ENCODE peak calls at places on chromosomes 16 and 17, in nine cellular contexts. O, F, J, G, Q, H, B, E and I are unnamed samples.

GRCh38 chr17:36657763-36658490 is 56.5 kb downstream of the MRM1 start:
- DNase-seq in B (peak; percentile 64), E (no peak), O (no peak), G (no peak), J (no peak), Q (no peak), F (peak; percentile 50), H (no peak), I (no peak)

GRCh38 chr16:81686391-81687182 is 92.5 kb upstream of the PLCG2 start:
- DNase-seq in H (no peak), B (no peak), E (peak; percentile 99), J (no peak), Q (no peak), O (peak; percentile 66), G (no peak), F (no peak), I (no peak)

GRCh38 chr16:53207810-53208752 is 153.3 kb downstream of the CHD9 start:
- DNase-seq in G (no peak), E (peak; percentile 88), H (peak; percentile 74), Q (peak; percentile 50), B (peak; percentile 77), F (peak; percentile 89), O (peak; percentile 80), J (no peak), I (peak; percentile 71)

GRCh38 chr16:86044241-86044671 is 145.3 kb downstream of the IRF8 start:
- DNase-seq in O (no peak), H (peak; percentile 2), F (peak; percentile 72), G (no peak), Q (peak; percentile 8), J (peak; percentile 46), B (peak; percentile 71), E (peak; percentile 36), I (no peak)

GRCh38 chr16:83744521-83744981 is 63.2 kb upstream of the HSBP1 start:
- DNase-seq in G (no peak), O (peak; percentile 64), H (peak; percentile 31), E (no peak), B (no peak), Q (no peak), F (no peak), J (peak; percentile 20), I (no peak)

GRCh38 chr16:23959801-23960072 is 124.0 kb downstream of the PRKCB start:
- DNase-seq in G (no peak), O (no peak), Q (no peak), E (no peak), H (no peak), J (no peak), F (no peak), B (no peak), I (peak; percentile 33)

GRCh38 chr16:90035902-90036301 is 16.6 kb upstream of the DBNDD1 start:
- DNase-seq in F (no peak), J (no peak), H (no peak), G (no peak), O (no peak), E (no peak), Q (no peak), B (no peak), I (no peak)

GRCh38 chr16:28304214-28304613 is 11.9 kb downstream of the SBK1 start:
- DNase-seq in J (peak; percentile 45), B (no peak), H (peak; percentile 49), F (peak; percentile 87), O (no peak), G (no peak), Q (no peak), E (peak; percentile 31), I (no peak)

GRCh38 chr16:31265329-31266245 is 5.8 kb downstream of the ITGAM start:
- DNase-seq in Q (no peak), E (peak; percentile 6), B (no peak), G (no peak), H (peak; percentile 52), F (no peak), O (no peak), J (no peak), I (no peak)

GRCh38 chr17:79777166-79777843 is 643 bp upstream of the CBX2 start:
- DNase-seq in O (no peak), J (peak; percentile 78), B (no peak), F (peak; percentile 58), Q (no peak), E (peak; percentile 44), H (peak; percentile 9), G (peak; percentile 65), I (no peak)

GRCh38 chr16:84851192-84852127 is 31.7 kb downstream of the CRISPLD2 start:
- DNase-seq in E (no peak), J (no peak), H (peak; percentile 97), Q (peak; percentile 81), G (peak; percentile 17), F (no peak), O (no peak), B (no peak), I (no peak)

GRCh38 chr17:56478836-56479447 is 114.6 kb upstream of the NOG start:
- DNase-seq in J (no peak), Q (peak; percentile 8), E (peak; percentile 44), O (no peak), H (peak; percentile 9), G (no peak), F (peak; percentile 39), B (peak; percentile 21), I (no peak)

GRCh38 chr16:19001788-19002187 is 18.1 kb downstream of the TMC7 start:
- DNase-seq in F (no peak), J (no peak), O (no peak), Q (no peak), E (no peak), G (no peak), H (no peak), B (no peak), I (no peak)

DNA sequence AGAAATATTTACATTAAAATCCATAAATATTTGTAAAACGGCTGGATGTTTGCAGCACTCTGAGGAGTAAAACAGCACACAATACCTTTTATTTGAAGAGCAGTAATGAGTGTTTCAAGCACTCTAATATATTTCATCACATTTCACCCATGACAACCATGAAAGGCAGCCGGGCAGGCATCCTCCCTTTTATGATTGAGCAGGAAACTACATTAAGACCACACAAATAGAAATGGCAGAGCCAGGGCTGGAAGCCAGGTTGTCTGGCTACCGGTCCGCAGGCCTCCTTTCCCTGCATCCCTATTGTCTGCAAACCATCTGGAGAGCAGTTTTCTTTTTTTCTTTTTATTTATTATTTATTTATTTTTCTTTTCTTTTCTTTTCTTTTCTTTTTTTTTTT is 23.1 kb upstream of the GPRC5C start:
- DNase-seq in E (no peak), G (no peak), B (no peak), H (no peak), O (no peak), F (no peak), J (no peak), Q (no peak), I (no peak)
- H3K4me3 ChIP-seq in E (no peak overlapping the region), G (no peak overlapping the region), B (no peak overlapping the region), H (no peak overlapping the region), O (no peak overlapping the region), F (no peak overlapping the region), J (no peak overlapping the region), Q (no peak overlapping the region), I (no peak overlapping the region)

GRCh38 chr17:7634384-7634783 is 4.4 kb downstream of the SHBG start:
- DNase-seq in O (peak; percentile 82), F (peak; percentile 87), G (no peak), J (peak; percentile 66), B (peak; percentile 89), E (peak; percentile 51), H (peak; percentile 25), Q (no peak), I (no peak)
- TF ChIP-seq CTCF in O (peak; percentile 87), F (peak; percentile 79), G (no peak), J (no peak), B (peak; percentile 67), E (peak; percentile 60), H (peak; percentile 84), Q (no peak), I (peak; percentile 14)

GRCh38 chr17:10492004-10492403 is 22.6 kb upstream of the MYH4 start:
- DNase-seq in O (no peak), E (no peak), G (no peak), Q (no peak), H (no peak), F (no peak), B (no peak), J (no peak), I (no peak)
- H3K27ac ChIP-seq in O (no peak overlapping the region), E (no peak overlapping the region), G (no peak overlapping the region), Q (no peak overlapping the region), H (no peak overlapping the region), F (no peak overlapping the region), B (no peak overlapping the region), J (no peak overlapping the region), I (no peak overlapping the region)

GRCh38 chr17:81309140-81309858 is 14.2 kb upstream of the SLC38A10 start:
- DNase-seq in G (peak; percentile 91), B (peak; percentile 84), E (peak; percentile 28), O (peak; percentile 95), J (peak; percentile 93), Q (no peak), F (peak; percentile 79), H (peak; percentile 46), I (peak; percentile 85)
- H3K4me3 ChIP-seq in G (peak overlapping the region; percentile 6), B (no peak overlapping the region), E (no peak overlapping the region), O (no peak overlapping the region), J (peak overlapping the region; percentile 54), Q (peak overlapping the region; percentile 54), F (no peak overlapping the region), H (peak overlapping the region; percentile 3), I (peak overlapping the region; percentile 66)

GRCh38 chr17:78349831-78350631 is 9.8 kb downstream of the SOCS3 start:
- DNase-seq in F (no peak), H (no peak), B (no peak), Q (no peak), J (no peak), E (no peak), G (no peak), O (no peak), I (no peak)
- TF ChIP-seq CTCF in F (no peak), H (no peak), B (peak; percentile 39), Q (no peak), J (no peak), E (no peak), G (no peak), O (no peak), I (no peak)

GRCh38 chr17:75774471-75774987 is 9.5 kb upstream of the GALK1 start:
- DNase-seq in J (no peak), F (no peak), Q (no peak), G (peak; percentile 36), H (no peak), B (peak; percentile 34), O (peak; percentile 69), E (no peak), I (no peak)
- H3K27ac ChIP-seq in J (no peak overlapping the region), F (no peak overlapping the region), Q (no peak overlapping the region), G (no peak overlapping the region), H (no peak overlapping the region), B (no peak overlapping the region), O (peak overlapping the region; percentile 7), E (no peak overlapping the region), I (no peak overlapping the region)

DNA sequence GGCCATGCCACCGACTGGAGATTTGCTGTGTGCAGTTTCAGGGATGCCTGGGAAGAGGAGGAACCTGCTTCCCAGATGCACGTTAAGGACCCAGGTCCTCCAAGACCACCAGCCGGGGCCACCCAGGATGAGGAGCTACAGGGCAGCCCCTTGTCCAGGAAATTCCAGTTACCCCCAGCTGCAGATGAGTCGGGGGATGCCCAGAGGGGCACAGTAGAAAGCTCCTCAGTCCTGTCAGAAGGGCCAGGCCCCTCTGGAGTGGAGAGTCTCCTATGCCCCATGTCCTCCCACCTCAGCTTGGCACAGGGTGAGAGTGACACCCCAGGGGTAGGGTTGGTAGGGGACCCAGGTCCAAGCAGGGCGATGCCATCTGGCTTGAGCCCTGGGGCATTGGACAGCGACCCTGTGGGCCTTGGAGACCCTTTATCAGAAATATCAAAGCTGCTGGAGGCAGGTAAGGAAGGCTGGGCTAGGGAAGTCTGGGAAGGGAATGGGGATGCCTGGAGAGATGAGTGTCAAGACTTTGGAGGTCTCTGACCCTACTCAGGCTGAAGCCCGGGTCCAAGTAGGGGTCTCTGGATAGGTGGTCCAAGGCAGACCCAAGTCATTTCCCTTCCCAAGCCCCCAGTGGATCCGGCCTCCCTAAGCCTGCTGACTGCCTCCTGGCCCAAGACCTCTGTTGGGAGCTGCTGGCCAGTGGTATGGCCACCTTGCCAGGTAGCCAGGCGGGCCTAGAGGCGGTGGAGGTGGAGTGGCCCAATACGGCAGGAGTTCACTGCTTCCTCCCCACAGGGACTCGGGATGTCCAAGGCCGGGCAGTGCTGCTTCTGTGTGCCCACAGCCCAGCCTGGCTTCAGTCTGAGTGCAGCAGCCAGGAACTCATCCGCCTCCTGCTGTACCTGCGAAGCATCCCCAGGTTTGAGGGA is 1.0 kb downstream of the PLEKHG4 start:
- DNase-seq in Q (no peak), F (no peak), B (no peak), G (no peak), H (no peak), O (no peak), E (no peak), J (no peak), I (no peak)
- H3K4me3 ChIP-seq in Q (no peak overlapping the region), F (no peak overlapping the region), B (peak overlapping the region; percentile 64), G (no peak overlapping the region), H (no peak overlapping the region), O (no peak overlapping the region), E (no peak overlapping the region), J (no peak overlapping the region), I (peak overlapping the region; percentile 84)